ENCODE peak calls at places on chromosome 11, in five cellular contexts. M, E, D, U and B are unnamed samples.

GRCh38 chr11:112659185-112659584 is 302.0 kb upstream of the NCAM1 start:
- DNase-seq in M (no peak), U (no peak), D (no peak), E (no peak), B (no peak)

GRCh38 chr11:118343981-118344521 is at the start of gene CD3G:
- DNase-seq in M (no peak), D (no peak), E (no peak), U (no peak), B (no peak)

GRCh38 chr11:134654161-134654915 is 242.3 kb upstream of the B3GAT1 start:
- DNase-seq in E (no peak), D (no peak), U (no peak), M (no peak), B (no peak)

GRCh38 chr11:19953342-19953741 is 206.9 kb downstream of the DBX1 start:
- DNase-seq in D (no peak), E (peak; percentile 35), M (peak; percentile 69), U (peak; percentile 84), B (no peak)

GRCh38 chr11:34624069-34624468 is 3.2 kb downstream of the EHF start:
- DNase-seq in M (no peak), E (no peak), U (no peak), D (no peak), B (no peak)

GRCh38 chr11:100963375-100963774 is 166.2 kb downstream of the PGR start:
- DNase-seq in M (no peak), U (no peak), E (no peak), D (peak; percentile 14), B (no peak)

GRCh38 chr11:111334495-111335123 is 36.3 kb downstream of the POU2AF3 start:
- DNase-seq in D (peak; percentile 61), M (no peak), U (no peak), E (peak; percentile 74), B (no peak)

GRCh38 chr11:79623375-79623774 is 182.5 kb upstream of the TENM4 start:
- DNase-seq in E (no peak), M (no peak), U (no peak), D (no peak), B (no peak)

GRCh38 chr11:69465236-69466000 is 16.0 kb upstream of the LINC01488 start:
- DNase-seq in D (no peak), U (no peak), E (no peak), M (no peak), B (no peak)

GRCh38 chr11:126194121-126194543 is 17.3 kb downstream of the RPUSD4 start:
- DNase-seq in E (peak; percentile 67), D (peak; percentile 80), U (peak; percentile 56), M (peak; percentile 72), B (peak; percentile 49)

GRCh38 chr11:115208808-115209259 is 295.4 kb downstream of the CADM1 start:
- DNase-seq in D (no peak), E (no peak), U (no peak), M (no peak), B (no peak)

GRCh38 chr11:132072044-132072879 is 701.8 kb downstream of the NTM start:
- DNase-seq in U (no peak), D (peak; percentile 87), M (peak; percentile 96), E (no peak), B (no peak)

GRCh38 chr11:86550757-86551156 is 121.7 kb downstream of the ME3 start:
- DNase-seq in D (no peak), M (no peak), U (no peak), E (no peak), B (no peak)
- TF ChIP-seq EZH2phosphoT487 in D (no peak), M (no peak), U (no peak), E (no peak), B (no peak)

GRCh38 chr11:3155691-3156258 is 9.3 kb downstream of the OSBPL5 start:
- DNase-seq in M (peak; percentile 84), E (no peak), U (no peak), D (no peak), B (no peak)
- TF ChIP-seq EZH2phosphoT487 in M (no peak), E (no peak), U (no peak), D (no peak), B (no peak)

GRCh38 chr11:18634140-18635032 is at the start of gene SPTY2D1:
- DNase-seq in E (peak; percentile 99), U (peak; percentile 100), M (peak; percentile 100), D (peak; percentile 98), B (peak; percentile 100)
- TF ChIP-seq EZH2phosphoT487 in E (no peak), U (no peak), M (no peak), D (no peak), B (no peak)

GRCh38 chr11:17238377-17238776 is 30.6 kb upstream of the PIK3C2A start:
- DNase-seq in M (no peak), U (no peak), E (no peak), D (peak; percentile 33), B (no peak)
- TF ChIP-seq EZH2phosphoT487 in M (no peak), U (no peak), E (no peak), D (no peak), B (no peak)